ENCODE peak calls at places on chromosomes 2 and 18, in ten cellular contexts. One of them, this sample, is unnamed.
A peak's percentile ranks its signal among the peaks of the same experiment; 100 is the strongest.

GRCh38 chr2:177328056-177328455 is 63.5 kb upstream of the NFE2L2 start:
- DNase-seq in memory B cell: no peak
- DNase-seq in activated effector memory CD4-positive, alpha-beta T cell treated with Interleukin-2 at 50 U/mL for 16 hours: no peak
- DNase-seq in ELF-1: no peak
- DNase-seq in HTR-8/SVneo: peak; percentile 22
- DNase-seq in RPMI8226: no peak
- DNase-seq in SIG-M5: no peak
- DNase-seq in activated T-cell treated with anti-CD3 and anti-CD28 coated beads, Interleukin-2, amount 50 U/mL, for 1 hour: no peak
- DNase-seq in EL: peak; percentile 27
- DNase-seq in AG04449: no peak
- DNase-seq in this sample: no peak

GRCh38 chr2:26330604-26331003 is 15.3 kb upstream of the SELENOI start:
- DNase-seq in memory B cell: no peak
- DNase-seq in activated effector memory CD4-positive, alpha-beta T cell treated with Interleukin-2 at 50 U/mL for 16 hours: no peak
- DNase-seq in ELF-1: no peak
- DNase-seq in HTR-8/SVneo: no peak
- DNase-seq in RPMI8226: no peak
- DNase-seq in SIG-M5: no peak
- DNase-seq in activated T-cell treated with anti-CD3 and anti-CD28 coated beads, Interleukin-2, amount 50 U/mL, for 1 hour: no peak
- DNase-seq in EL: no peak
- DNase-seq in AG04449: no peak
- DNase-seq in this sample: no peak

GRCh38 chr18:46222710-46223360 is 118.7 kb downstream of the HAUS1 start:
- DNase-seq in memory B cell: no peak
- DNase-seq in activated effector memory CD4-positive, alpha-beta T cell treated with Interleukin-2 at 50 U/mL for 16 hours: no peak
- DNase-seq in ELF-1: no peak
- DNase-seq in HTR-8/SVneo: no peak
- DNase-seq in RPMI8226: no peak
- DNase-seq in SIG-M5: peak; percentile 5
- DNase-seq in activated T-cell treated with anti-CD3 and anti-CD28 coated beads, Interleukin-2, amount 50 U/mL, for 1 hour: no peak
- DNase-seq in EL: no peak
- DNase-seq in AG04449: no peak
- DNase-seq in this sample: no peak

GRCh38 chr2:145753966-145754365 is 1234.0 kb upstream of the ZEB2 start:
- DNase-seq in memory B cell: no peak
- DNase-seq in activated effector memory CD4-positive, alpha-beta T cell treated with Interleukin-2 at 50 U/mL for 16 hours: no peak
- DNase-seq in ELF-1: peak; percentile 60
- DNase-seq in HTR-8/SVneo: no peak
- DNase-seq in RPMI8226: no peak
- DNase-seq in SIG-M5: no peak
- DNase-seq in activated T-cell treated with anti-CD3 and anti-CD28 coated beads, Interleukin-2, amount 50 U/mL, for 1 hour: no peak
- DNase-seq in EL: no peak
- DNase-seq in AG04449: no peak
- DNase-seq in this sample: no peak

GRCh38 chr2:219454217-219454616 is 19.6 kb downstream of the SPEG start:
- DNase-seq in memory B cell: no peak
- DNase-seq in activated effector memory CD4-positive, alpha-beta T cell treated with Interleukin-2 at 50 U/mL for 16 hours: no peak
- DNase-seq in ELF-1: no peak
- DNase-seq in HTR-8/SVneo: no peak
- DNase-seq in RPMI8226: no peak
- DNase-seq in SIG-M5: no peak
- DNase-seq in activated T-cell treated with anti-CD3 and anti-CD28 coated beads, Interleukin-2, amount 50 U/mL, for 1 hour: no peak
- DNase-seq in EL: no peak
- DNase-seq in AG04449: no peak
- DNase-seq in this sample: no peak

GRCh38 chr18:13067124-13067523 is 76.0 kb downstream of the CEP192 start:
- DNase-seq in memory B cell: no peak
- DNase-seq in activated effector memory CD4-positive, alpha-beta T cell treated with Interleukin-2 at 50 U/mL for 16 hours: no peak
- DNase-seq in ELF-1: no peak
- DNase-seq in HTR-8/SVneo: no peak
- DNase-seq in RPMI8226: no peak
- DNase-seq in SIG-M5: no peak
- DNase-seq in activated T-cell treated with anti-CD3 and anti-CD28 coated beads, Interleukin-2, amount 50 U/mL, for 1 hour: no peak
- DNase-seq in EL: no peak
- DNase-seq in AG04449: no peak
- DNase-seq in this sample: no peak

GRCh38 chr2:190701586-190701985 is 52.7 kb downstream of the NAB1 start:
- DNase-seq in memory B cell: no peak
- DNase-seq in activated effector memory CD4-positive, alpha-beta T cell treated with Interleukin-2 at 50 U/mL for 16 hours: no peak
- DNase-seq in ELF-1: no peak
- DNase-seq in HTR-8/SVneo: no peak
- DNase-seq in RPMI8226: no peak
- DNase-seq in SIG-M5: no peak
- DNase-seq in activated T-cell treated with anti-CD3 and anti-CD28 coated beads, Interleukin-2, amount 50 U/mL, for 1 hour: no peak
- DNase-seq in EL: no peak
- DNase-seq in AG04449: no peak
- DNase-seq in this sample: no peak

GRCh38 chr18:76353046-76353445 is 142.0 kb downstream of the ZNF516 start:
- DNase-seq in memory B cell: no peak
- DNase-seq in activated effector memory CD4-positive, alpha-beta T cell treated with Interleukin-2 at 50 U/mL for 16 hours: no peak
- DNase-seq in ELF-1: no peak
- DNase-seq in HTR-8/SVneo: no peak
- DNase-seq in RPMI8226: no peak
- DNase-seq in SIG-M5: no peak
- DNase-seq in activated T-cell treated with anti-CD3 and anti-CD28 coated beads, Interleukin-2, amount 50 U/mL, for 1 hour: no peak
- DNase-seq in EL: no peak
- DNase-seq in AG04449: no peak
- DNase-seq in this sample: no peak

GRCh38 chr2:26883971-26884370 is 36.0 kb downstream of the DPYSL5 start:
- DNase-seq in memory B cell: no peak
- DNase-seq in activated effector memory CD4-positive, alpha-beta T cell treated with Interleukin-2 at 50 U/mL for 16 hours: no peak
- DNase-seq in ELF-1: no peak
- DNase-seq in HTR-8/SVneo: no peak
- DNase-seq in RPMI8226: no peak
- DNase-seq in SIG-M5: no peak
- DNase-seq in activated T-cell treated with anti-CD3 and anti-CD28 coated beads, Interleukin-2, amount 50 U/mL, for 1 hour: no peak
- DNase-seq in EL: no peak
- DNase-seq in AG04449: no peak
- DNase-seq in this sample: no peak

GRCh38 chr2:99660616-99661416 is 171.0 kb upstream of the REV1 start:
- DNase-seq in memory B cell: no peak
- DNase-seq in activated effector memory CD4-positive, alpha-beta T cell treated with Interleukin-2 at 50 U/mL for 16 hours: no peak
- DNase-seq in ELF-1: no peak
- DNase-seq in HTR-8/SVneo: no peak
- DNase-seq in RPMI8226: no peak
- DNase-seq in SIG-M5: no peak
- DNase-seq in activated T-cell treated with anti-CD3 and anti-CD28 coated beads, Interleukin-2, amount 50 U/mL, for 1 hour: no peak
- DNase-seq in EL: no peak
- DNase-seq in AG04449: no peak
- DNase-seq in this sample: no peak

GRCh38 chr2:88016948-88017779 is 817 bp upstream of the RNU2-63P start:
- DNase-seq in memory B cell: no peak
- DNase-seq in activated effector memory CD4-positive, alpha-beta T cell treated with Interleukin-2 at 50 U/mL for 16 hours: no peak
- DNase-seq in ELF-1: no peak
- DNase-seq in HTR-8/SVneo: no peak
- DNase-seq in RPMI8226: peak; percentile 58
- DNase-seq in SIG-M5: no peak
- DNase-seq in activated T-cell treated with anti-CD3 and anti-CD28 coated beads, Interleukin-2, amount 50 U/mL, for 1 hour: no peak
- DNase-seq in EL: no peak
- DNase-seq in AG04449: no peak
- DNase-seq in this sample: no peak

GRCh38 chr2:101991731-101992145 is at the start of gene IL1R2:
- DNase-seq in memory B cell: no peak
- DNase-seq in activated effector memory CD4-positive, alpha-beta T cell treated with Interleukin-2 at 50 U/mL for 16 hours: no peak
- DNase-seq in ELF-1: no peak
- DNase-seq in HTR-8/SVneo: no peak
- DNase-seq in RPMI8226: no peak
- DNase-seq in SIG-M5: no peak
- DNase-seq in activated T-cell treated with anti-CD3 and anti-CD28 coated beads, Interleukin-2, amount 50 U/mL, for 1 hour: no peak
- DNase-seq in EL: no peak
- DNase-seq in AG04449: no peak
- DNase-seq in this sample: no peak

GRCh38 chr2:71498261-71498701 is 44.9 kb downstream of the DYSF start:
- DNase-seq in memory B cell: no peak
- DNase-seq in activated effector memory CD4-positive, alpha-beta T cell treated with Interleukin-2 at 50 U/mL for 16 hours: no peak
- DNase-seq in ELF-1: peak; percentile 60
- DNase-seq in HTR-8/SVneo: peak; percentile 77
- DNase-seq in RPMI8226: no peak
- DNase-seq in SIG-M5: no peak
- DNase-seq in activated T-cell treated with anti-CD3 and anti-CD28 coated beads, Interleukin-2, amount 50 U/mL, for 1 hour: no peak
- DNase-seq in EL: peak; percentile 97
- DNase-seq in AG04449: peak; percentile 82
- DNase-seq in this sample: no peak

GRCh38 chr2:215486973-215487372 is 51.1 kb upstream of the FN1 start:
- DNase-seq in memory B cell: no peak
- DNase-seq in activated effector memory CD4-positive, alpha-beta T cell treated with Interleukin-2 at 50 U/mL for 16 hours: no peak
- DNase-seq in ELF-1: no peak
- DNase-seq in HTR-8/SVneo: no peak
- DNase-seq in RPMI8226: no peak
- DNase-seq in SIG-M5: peak; percentile 29
- DNase-seq in activated T-cell treated with anti-CD3 and anti-CD28 coated beads, Interleukin-2, amount 50 U/mL, for 1 hour: no peak
- DNase-seq in EL: no peak
- DNase-seq in AG04449: no peak
- DNase-seq in this sample: no peak

GRCh38 chr2:126661001-126661400 is 5.0 kb downstream of the GYPC start:
- DNase-seq in memory B cell: no peak
- DNase-seq in activated effector memory CD4-positive, alpha-beta T cell treated with Interleukin-2 at 50 U/mL for 16 hours: no peak
- DNase-seq in ELF-1: no peak
- DNase-seq in HTR-8/SVneo: no peak
- DNase-seq in RPMI8226: no peak
- DNase-seq in SIG-M5: no peak
- DNase-seq in activated T-cell treated with anti-CD3 and anti-CD28 coated beads, Interleukin-2, amount 50 U/mL, for 1 hour: no peak
- DNase-seq in EL: no peak
- DNase-seq in AG04449: no peak
- DNase-seq in this sample: no peak

GRCh38 chr18:48393170-48393569 is 16.0 kb downstream of the ZBTB7C start:
- DNase-seq in memory B cell: no peak
- DNase-seq in activated effector memory CD4-positive, alpha-beta T cell treated with Interleukin-2 at 50 U/mL for 16 hours: no peak
- DNase-seq in ELF-1: no peak
- DNase-seq in HTR-8/SVneo: no peak
- DNase-seq in RPMI8226: no peak
- DNase-seq in SIG-M5: no peak
- DNase-seq in activated T-cell treated with anti-CD3 and anti-CD28 coated beads, Interleukin-2, amount 50 U/mL, for 1 hour: no peak
- DNase-seq in EL: no peak
- DNase-seq in AG04449: no peak
- DNase-seq in this sample: no peak

GRCh38 chr18:61946449-61946848 is 53.6 kb upstream of the RNF152 start:
- DNase-seq in memory B cell: no peak
- DNase-seq in activated effector memory CD4-positive, alpha-beta T cell treated with Interleukin-2 at 50 U/mL for 16 hours: no peak
- DNase-seq in ELF-1: no peak
- DNase-seq in HTR-8/SVneo: no peak
- DNase-seq in RPMI8226: no peak
- DNase-seq in SIG-M5: no peak
- DNase-seq in activated T-cell treated with anti-CD3 and anti-CD28 coated beads, Interleukin-2, amount 50 U/mL, for 1 hour: no peak
- DNase-seq in EL: no peak
- DNase-seq in AG04449: peak; percentile 70
- DNase-seq in this sample: no peak

GRCh38 chr2:230348792-230349191 is 21.8 kb downstream of the SP140L start:
- DNase-seq in memory B cell: no peak
- DNase-seq in activated effector memory CD4-positive, alpha-beta T cell treated with Interleukin-2 at 50 U/mL for 16 hours: no peak
- DNase-seq in ELF-1: no peak
- DNase-seq in HTR-8/SVneo: no peak
- DNase-seq in RPMI8226: no peak
- DNase-seq in SIG-M5: no peak
- DNase-seq in activated T-cell treated with anti-CD3 and anti-CD28 coated beads, Interleukin-2, amount 50 U/mL, for 1 hour: no peak
- DNase-seq in EL: no peak
- DNase-seq in AG04449: no peak
- DNase-seq in this sample: no peak

GRCh38 chr2:45822272-45822630 is 170.8 kb downstream of the PRKCE start:
- DNase-seq in memory B cell: no peak
- DNase-seq in activated effector memory CD4-positive, alpha-beta T cell treated with Interleukin-2 at 50 U/mL for 16 hours: no peak
- DNase-seq in ELF-1: no peak
- DNase-seq in HTR-8/SVneo: no peak
- DNase-seq in RPMI8226: no peak
- DNase-seq in SIG-M5: no peak
- DNase-seq in activated T-cell treated with anti-CD3 and anti-CD28 coated beads, Interleukin-2, amount 50 U/mL, for 1 hour: no peak
- DNase-seq in EL: peak; percentile 23
- DNase-seq in AG04449: no peak
- DNase-seq in this sample: no peak

GRCh38 chr2:47945036-47945781 is 38.9 kb upstream of the FBXO11 start:
- DNase-seq in memory B cell: no peak
- DNase-seq in activated effector memory CD4-positive, alpha-beta T cell treated with Interleukin-2 at 50 U/mL for 16 hours: no peak
- DNase-seq in ELF-1: no peak
- DNase-seq in HTR-8/SVneo: no peak
- DNase-seq in RPMI8226: no peak
- DNase-seq in SIG-M5: no peak
- DNase-seq in activated T-cell treated with anti-CD3 and anti-CD28 coated beads, Interleukin-2, amount 50 U/mL, for 1 hour: no peak
- DNase-seq in EL: no peak
- DNase-seq in AG04449: no peak
- DNase-seq in this sample: no peak

GRCh38 chr2:187390891-187391290 is 57.2 kb downstream of the CALCRL start:
- DNase-seq in memory B cell: no peak
- DNase-seq in activated effector memory CD4-positive, alpha-beta T cell treated with Interleukin-2 at 50 U/mL for 16 hours: no peak
- DNase-seq in ELF-1: no peak
- DNase-seq in HTR-8/SVneo: peak; percentile 14
- DNase-seq in RPMI8226: peak; percentile 29
- DNase-seq in SIG-M5: no peak
- DNase-seq in activated T-cell treated with anti-CD3 and anti-CD28 coated beads, Interleukin-2, amount 50 U/mL, for 1 hour: no peak
- DNase-seq in EL: peak; percentile 91
- DNase-seq in AG04449: peak; percentile 83
- DNase-seq in this sample: no peak

GRCh38 chr2:180255981-180256380 is 248.9 kb upstream of the CWC22 start:
- DNase-seq in memory B cell: no peak
- DNase-seq in activated effector memory CD4-positive, alpha-beta T cell treated with Interleukin-2 at 50 U/mL for 16 hours: no peak
- DNase-seq in ELF-1: no peak
- DNase-seq in HTR-8/SVneo: no peak
- DNase-seq in RPMI8226: no peak
- DNase-seq in SIG-M5: no peak
- DNase-seq in activated T-cell treated with anti-CD3 and anti-CD28 coated beads, Interleukin-2, amount 50 U/mL, for 1 hour: no peak
- DNase-seq in EL: no peak
- DNase-seq in AG04449: no peak
- DNase-seq in this sample: no peak

GRCh38 chr18:33560686-33561370 is 17.2 kb upstream of the ASXL3 start:
- DNase-seq in memory B cell: no peak
- DNase-seq in activated effector memory CD4-positive, alpha-beta T cell treated with Interleukin-2 at 50 U/mL for 16 hours: no peak
- DNase-seq in ELF-1: peak; percentile 51
- DNase-seq in HTR-8/SVneo: no peak
- DNase-seq in RPMI8226: peak; percentile 73
- DNase-seq in SIG-M5: no peak
- DNase-seq in activated T-cell treated with anti-CD3 and anti-CD28 coated beads, Interleukin-2, amount 50 U/mL, for 1 hour: no peak
- DNase-seq in EL: no peak
- DNase-seq in AG04449: no peak
- DNase-seq in this sample: no peak

GRCh38 chr18:35948080-35948479 is 24.4 kb upstream of the RMP24 start:
- DNase-seq in memory B cell: no peak
- DNase-seq in activated effector memory CD4-positive, alpha-beta T cell treated with Interleukin-2 at 50 U/mL for 16 hours: no peak
- DNase-seq in ELF-1: no peak
- DNase-seq in HTR-8/SVneo: no peak
- DNase-seq in RPMI8226: no peak
- DNase-seq in SIG-M5: no peak
- DNase-seq in activated T-cell treated with anti-CD3 and anti-CD28 coated beads, Interleukin-2, amount 50 U/mL, for 1 hour: no peak
- DNase-seq in EL: no peak
- DNase-seq in AG04449: no peak
- DNase-seq in this sample: no peak

GRCh38 chr2:60439219-60439974 is 114.1 kb downstream of the BCL11A start:
- DNase-seq in memory B cell: peak; percentile 80
- DNase-seq in activated effector memory CD4-positive, alpha-beta T cell treated with Interleukin-2 at 50 U/mL for 16 hours: no peak
- DNase-seq in ELF-1: peak; percentile 42
- DNase-seq in HTR-8/SVneo: no peak
- DNase-seq in RPMI8226: peak; percentile 85
- DNase-seq in SIG-M5: peak; percentile 85
- DNase-seq in activated T-cell treated with anti-CD3 and anti-CD28 coated beads, Interleukin-2, amount 50 U/mL, for 1 hour: no peak
- DNase-seq in EL: no peak
- DNase-seq in AG04449: no peak
- DNase-seq in this sample: peak; percentile 72

GRCh38 chr2:71941731-71942575 is 205.7 kb downstream of the CYP26B1 start:
- DNase-seq in memory B cell: no peak
- DNase-seq in activated effector memory CD4-positive, alpha-beta T cell treated with Interleukin-2 at 50 U/mL for 16 hours: no peak
- DNase-seq in ELF-1: no peak
- DNase-seq in HTR-8/SVneo: no peak
- DNase-seq in RPMI8226: no peak
- DNase-seq in SIG-M5: no peak
- DNase-seq in activated T-cell treated with anti-CD3 and anti-CD28 coated beads, Interleukin-2, amount 50 U/mL, for 1 hour: no peak
- DNase-seq in EL: no peak
- DNase-seq in AG04449: no peak
- DNase-seq in this sample: peak; percentile 47

GRCh38 chr2:104501929-104502328 is 352.0 kb upstream of the POU3F3 start:
- DNase-seq in memory B cell: no peak
- DNase-seq in activated effector memory CD4-positive, alpha-beta T cell treated with Interleukin-2 at 50 U/mL for 16 hours: no peak
- DNase-seq in ELF-1: no peak
- DNase-seq in HTR-8/SVneo: no peak
- DNase-seq in RPMI8226: no peak
- DNase-seq in SIG-M5: no peak
- DNase-seq in activated T-cell treated with anti-CD3 and anti-CD28 coated beads, Interleukin-2, amount 50 U/mL, for 1 hour: no peak
- DNase-seq in EL: no peak
- DNase-seq in AG04449: no peak
- DNase-seq in this sample: no peak

GRCh38 chr2:9191044-9191481 is 15.5 kb upstream of the ASAP2 start:
- DNase-seq in memory B cell: no peak
- DNase-seq in activated effector memory CD4-positive, alpha-beta T cell treated with Interleukin-2 at 50 U/mL for 16 hours: no peak
- DNase-seq in ELF-1: peak; percentile 91
- DNase-seq in HTR-8/SVneo: no peak
- DNase-seq in RPMI8226: no peak
- DNase-seq in SIG-M5: no peak
- DNase-seq in activated T-cell treated with anti-CD3 and anti-CD28 coated beads, Interleukin-2, amount 50 U/mL, for 1 hour: no peak
- DNase-seq in EL: peak; percentile 92
- DNase-seq in AG04449: peak; percentile 78
- DNase-seq in this sample: peak; percentile 84